ENCODE peak calls at places on chromosomes 2 and 18, in ten cellular contexts. N is IMR-90, S is left ventricle myocardium inferior, E is PC-9, T is fibroblast of mammary gland, J is choroid plexus epithelial cell, V is brain microvascular endothelial cell, X is HFF-Myc, Y is right atrium auricular region, Z is adrenal gland. R is an unnamed sample.

GRCh38 chr2:70248810-70249438 is 496 bp upstream of the TIA1 start:
- DNase-seq in N (no peak), S (peak), E (peak), T (no peak), J (no peak), V (peak), X (no peak), Y (peak), Z (peak), R (no peak)

GRCh38 chr2:151880586-151880985 is 52.4 kb upstream of the ARL5A start:
- DNase-seq in N (no peak), S (no peak), E (no peak), T (no peak), J (no peak), V (no peak), X (no peak), Y (no peak), Z (no peak), R (no peak)

GRCh38 chr18:79792096-79792987 is 5.4 kb upstream of the KCNG2 start:
- DNase-seq in N (no peak), S (peak), E (no peak), T (no peak), J (no peak), V (no peak), X (no peak), Y (no peak), Z (no peak), R (no peak)

GRCh38 chr2:16614314-16614860 is 51.2 kb downstream of the CYRIA start:
- DNase-seq in N (peak), S (no peak), E (no peak), T (peak), J (peak), V (peak), X (no peak), Y (no peak), Z (peak), R (no peak)

GRCh38 chr2:113930448-113930847 is 40.6 kb downstream of the ACTR3 start:
- DNase-seq in N (peak), S (no peak), E (no peak), T (no peak), J (peak), V (no peak), X (no peak), Y (no peak), Z (no peak), R (no peak)

GRCh38 chr2:19971691-19972090 is 18.2 kb downstream of the WDR35 start:
- DNase-seq in N (no peak), S (no peak), E (no peak), T (no peak), J (no peak), V (no peak), X (no peak), Y (no peak), Z (no peak), R (no peak)

GRCh38 chr18:13480856-13481255 is 245.5 kb downstream of the FAM210A start:
- DNase-seq in N (no peak), S (no peak), E (no peak), T (no peak), J (no peak), V (no peak), X (no peak), Y (no peak), Z (peak), R (no peak)

GRCh38 chr2:213185147-213185822 is 33.9 kb upstream of the IKZF2 start:
- DNase-seq in N (no peak), S (no peak), E (no peak), T (no peak), J (no peak), V (no peak), X (no peak), Y (no peak), Z (no peak), R (no peak)

GRCh38 chr2:174342600-174343342 is 8.0 kb downstream of the SP9 start:
- DNase-seq in N (no peak), S (no peak), E (no peak), T (no peak), J (no peak), V (no peak), X (no peak), Y (no peak), Z (no peak), R (no peak)

GRCh38 chr18:45847119-45847518 is 21.6 kb downstream of the SIGLEC15 start:
- DNase-seq in N (no peak), S (no peak), E (no peak), T (no peak), J (no peak), V (no peak), X (no peak), Y (no peak), Z (no peak), R (no peak)

GRCh38 chr18:45851196-45851925 is 25.9 kb downstream of the SIGLEC15 start:
- DNase-seq in N (no peak), S (no peak), E (no peak), T (peak), J (no peak), V (no peak), X (no peak), Y (no peak), Z (peak), R (no peak)

GRCh38 chr18:45849529-45849928 is 24.1 kb downstream of the SIGLEC15 start:
- DNase-seq in N (no peak), S (no peak), E (no peak), T (no peak), J (no peak), V (no peak), X (no peak), Y (no peak), Z (no peak), R (no peak)

GRCh38 chr18:45852631-45853030 is 27.2 kb downstream of the SIGLEC15 start:
- DNase-seq in N (no peak), S (no peak), E (no peak), T (no peak), J (no peak), V (no peak), X (no peak), Y (no peak), Z (no peak), R (no peak)

DNA sequence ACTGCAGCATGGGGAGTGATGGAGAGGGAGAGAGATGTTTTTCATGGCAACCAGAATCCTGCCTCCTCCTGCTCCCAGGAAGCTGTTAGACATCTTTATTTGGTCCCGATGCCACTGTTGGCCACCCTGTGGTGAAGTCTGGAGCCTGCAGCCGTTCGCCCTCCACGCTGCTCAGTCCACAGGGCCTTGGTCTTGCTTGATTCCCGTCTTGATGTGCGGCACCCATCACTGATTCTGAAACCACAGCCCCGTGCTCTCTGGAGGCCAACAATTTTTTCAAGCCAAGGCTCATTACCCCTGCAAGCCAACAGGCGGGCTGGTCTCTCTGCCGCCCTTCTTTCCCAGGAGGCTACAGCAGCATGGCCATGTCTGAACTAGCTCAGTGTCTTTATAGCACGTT is 24.5 kb downstream of the SIGLEC15 start:
- DNase-seq in N (no peak), S (no peak), E (no peak), T (peak), J (peak), V (peak), X (no peak), Y (no peak), Z (no peak), R (no peak)
- TF ChIP-seq CTCF in N (peak), S (peak), E (peak), T (peak), J (peak), V (peak), X (peak), Y (no peak), Z (peak), R (peak)

GRCh38 chr18:63271881-63272299 is 47.7 kb downstream of the BCL2 start:
- DNase-seq in N (no peak), S (no peak), E (no peak), T (no peak), J (no peak), V (no peak), X (no peak), Y (no peak), Z (no peak), R (no peak)

GRCh38 chr18:63265322-63265721 is 54.2 kb downstream of the BCL2 start:
- DNase-seq in N (no peak), S (no peak), E (no peak), T (no peak), J (no peak), V (no peak), X (no peak), Y (no peak), Z (no peak), R (no peak)

GRCh38 chr18:63266888-63267790 is 52.4 kb downstream of the BCL2 start:
- DNase-seq in N (no peak), S (no peak), E (no peak), T (no peak), J (no peak), V (no peak), X (no peak), Y (no peak), Z (no peak), R (no peak)

GRCh38 chr18:63264871-63265270 is 54.7 kb downstream of the BCL2 start:
- DNase-seq in N (no peak), S (no peak), E (no peak), T (no peak), J (no peak), V (no peak), X (no peak), Y (no peak), Z (no peak), R (no peak)

GRCh38 chr18:63267990-63268721 is 51.4 kb downstream of the BCL2 start:
- DNase-seq in N (no peak), S (no peak), E (no peak), T (peak), J (peak), V (peak), X (no peak), Y (no peak), Z (no peak), R (no peak)
- H3K4me3 ChIP-seq in N (no peak), S (no peak), E (no peak), T (no peak), J (no peak), V (no peak), X (no peak), Y (no peak), Z (no peak), R (no peak)

GRCh38 chr2:131682122-131682944 is 154.6 kb downstream of the CCDC74A start:
- DNase-seq in N (peak), S (peak), E (peak), T (peak), J (peak), V (peak), X (peak), Y (peak), Z (peak), R (peak)
- TF ChIP-seq CTCF in N (peak), S (no peak), E (no peak), T (peak), J (peak), V (peak), X (no peak), Y (no peak), Z (peak), R (peak)

DNA sequence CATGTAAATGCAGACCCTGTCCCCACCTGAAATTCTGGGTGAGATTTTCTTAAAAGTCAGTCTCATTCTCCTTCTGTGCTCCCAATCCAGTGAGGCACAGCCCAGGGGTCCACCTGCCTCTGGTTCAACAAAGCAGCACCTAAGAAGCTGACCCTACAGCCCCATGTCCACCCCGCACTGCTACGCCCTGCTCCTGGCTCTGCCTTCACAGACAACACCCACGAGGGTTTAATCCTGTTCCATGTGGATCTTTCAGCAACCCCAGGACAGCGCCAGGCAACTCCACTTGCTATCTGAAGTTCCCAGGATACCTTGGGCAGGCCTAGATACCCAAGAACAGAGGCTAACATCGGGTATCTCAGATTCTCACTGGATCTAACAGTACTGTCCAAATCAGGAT is 44.9 kb downstream of the HDLBP start:
- DNase-seq in N (no peak), S (no peak), E (no peak), T (no peak), J (no peak), V (no peak), X (no peak), Y (peak), Z (no peak), R (no peak)
- H3K4me3 ChIP-seq in N (peak), S (peak), E (peak), T (peak), J (peak), V (peak), X (peak), Y (peak), Z (peak), R (peak)

GRCh38 chr2:236731767-236732580 is 162.3 kb downstream of the ACKR3 start:
- DNase-seq in N (peak), S (peak), E (peak), T (peak), J (peak), V (no peak), X (no peak), Y (peak), Z (no peak), R (peak)
- TF ChIP-seq CTCF in N (no peak), S (peak), E (no peak), T (no peak), J (peak), V (no peak), X (no peak), Y (no peak), Z (no peak), R (no peak)

DNA sequence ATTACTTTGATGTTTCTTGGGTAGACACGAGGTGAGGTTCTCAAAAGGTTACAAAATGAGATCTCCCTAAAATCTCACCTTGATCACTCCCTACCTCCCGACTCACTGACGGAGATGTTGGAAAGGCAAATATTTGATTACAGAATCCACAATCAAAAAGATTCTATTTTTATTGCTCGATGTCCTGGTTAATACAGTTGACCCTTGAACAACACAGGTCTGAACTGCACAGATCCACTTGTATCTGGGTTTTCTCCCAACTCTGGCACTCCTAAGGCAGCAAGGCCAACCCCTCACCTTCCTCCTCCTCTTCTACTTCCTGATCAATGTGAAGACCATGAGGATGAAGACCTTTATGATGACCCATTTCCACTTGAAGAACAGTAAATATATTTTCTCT is 125.3 kb downstream of the C2orf74 start:
- DNase-seq in N (no peak), S (no peak), E (no peak), T (no peak), J (no peak), V (no peak), X (no peak), Y (no peak), Z (no peak), R (no peak)
- H3K4me3 ChIP-seq in N (no peak), S (no peak), E (no peak), T (no peak), J (no peak), V (no peak), X (no peak), Y (no peak), Z (no peak), R (no peak)

GRCh38 chr2:226623587-226624368 is 175.8 kb downstream of the IRS1 start:
- DNase-seq in N (no peak), S (no peak), E (no peak), T (no peak), J (peak), V (no peak), X (no peak), Y (no peak), Z (no peak), R (no peak)

GRCh38 chr2:226619707-226620106 is 179.9 kb downstream of the IRS1 start:
- DNase-seq in N (no peak), S (no peak), E (no peak), T (no peak), J (no peak), V (no peak), X (no peak), Y (no peak), Z (no peak), R (no peak)

GRCh38 chr2:226618875-226619605 is 180.6 kb downstream of the IRS1 start:
- DNase-seq in N (peak), S (no peak), E (no peak), T (peak), J (peak), V (no peak), X (peak), Y (no peak), Z (no peak), R (no peak)

GRCh38 chr2:226620176-226620575 is 179.4 kb downstream of the IRS1 start:
- DNase-seq in N (no peak), S (no peak), E (no peak), T (no peak), J (no peak), V (no peak), X (no peak), Y (no peak), Z (no peak), R (no peak)

DNA sequence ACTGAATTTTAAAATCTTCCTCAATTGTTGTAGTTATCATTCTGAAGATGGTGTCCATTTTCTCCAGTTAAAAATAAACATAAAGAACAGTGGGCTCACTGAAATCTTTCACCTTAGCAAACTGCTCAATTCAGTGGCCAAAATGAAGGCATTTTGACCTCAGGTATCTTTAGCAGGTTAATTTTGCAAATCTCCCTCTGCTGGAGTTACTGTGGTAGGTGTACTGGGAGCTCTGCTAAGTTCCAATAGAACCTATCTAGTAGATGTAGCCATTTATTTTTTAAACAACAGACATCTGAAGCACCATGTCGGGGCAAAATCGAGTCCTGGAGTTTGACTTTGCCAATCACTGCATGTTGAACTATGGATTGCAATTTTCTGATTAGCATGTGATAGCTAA is 177.1 kb downstream of the IRS1 start:
- DNase-seq in N (no peak), S (no peak), E (no peak), T (no peak), J (peak), V (no peak), X (no peak), Y (no peak), Z (no peak), R (no peak)
- TF ChIP-seq CTCF in N (no peak), S (no peak), E (peak), T (peak), J (peak), V (peak), X (peak), Y (no peak), Z (no peak), R (peak)

GRCh38 chr18:7755753-7756475 is 188.8 kb downstream of the PTPRM start:
- DNase-seq in N (peak), S (no peak), E (no peak), T (peak), J (peak), V (no peak), X (no peak), Y (no peak), Z (no peak), R (no peak)
- H3K4me3 ChIP-seq in N (no peak), S (no peak), E (no peak), T (no peak), J (no peak), V (no peak), X (no peak), Y (no peak), Z (no peak), R (no peak)